ENCODE peak calls at places on chromosome 18, in four cellular contexts. X is LNCaP clone FGC, I is IMR-90, Q is AG10803. A is an unnamed sample.

GRCh38 chr18:36652503-36652902 is 176.3 kb downstream of the TPGS2 start:
- DNase-seq in Q (no peak), I (no peak), X (no peak), A (no peak)

GRCh38 chr18:31040982-31041345 is 1.6 kb downstream of the DSC3 start:
- DNase-seq in X (no peak), I (no peak), Q (no peak), A (peak; percentile 14)

GRCh38 chr18:80171190-80171872 is 62.3 kb downstream of the ADNP2 start:
- DNase-seq in I (peak; percentile 69), Q (peak; percentile 68), X (no peak), A (peak; percentile 45)

GRCh38 chr18:31624892-31625640 is 33.4 kb downstream of the TTR start:
- DNase-seq in I (no peak), Q (no peak), X (no peak), A (no peak)

GRCh38 chr18:54718436-54718773 is 109.9 kb upstream of the RAB27B start:
- DNase-seq in I (no peak), Q (no peak), X (no peak), A (no peak)

GRCh38 chr18:55731594-55732042 is 143.6 kb upstream of the TCF4 start:
- DNase-seq in X (no peak), Q (no peak), I (peak; percentile 22), A (peak; percentile 43)

GRCh38 chr18:9758624-9759075 is 50.5 kb downstream of the RAB31 start:
- DNase-seq in I (no peak), Q (no peak), X (no peak), A (no peak)

GRCh38 chr18:40529478-40529877 is 1425.6 kb upstream of the PIK3C3 start:
- DNase-seq in I (peak; percentile 16), X (peak; percentile 13), Q (peak; percentile 0), A (peak; percentile 46)

GRCh38 chr18:11990541-11990940 is 9.2 kb downstream of the IMPA2 start:
- DNase-seq in X (no peak), Q (no peak), I (no peak), A (no peak)

GRCh38 chr18:12028674-12029073 is 47.4 kb downstream of the IMPA2 start:
- DNase-seq in I (no peak), Q (no peak), X (no peak), A (no peak)

GRCh38 chr18:21177742-21178305 is 64.2 kb upstream of the GREB1L start:
- DNase-seq in I (no peak), Q (no peak), X (no peak), A (no peak)

GRCh38 chr18:24063121-24063731 is 48.7 kb downstream of the TTC39C start:
- DNase-seq in X (no peak), Q (peak; percentile 50), I (peak; percentile 78), A (peak; percentile 25)

GRCh38 chr18:10099539-10100140 is 185.8 kb downstream of the VAPA start:
- DNase-seq in X (no peak), Q (peak; percentile 85), I (peak; percentile 27), A (no peak)

DNA sequence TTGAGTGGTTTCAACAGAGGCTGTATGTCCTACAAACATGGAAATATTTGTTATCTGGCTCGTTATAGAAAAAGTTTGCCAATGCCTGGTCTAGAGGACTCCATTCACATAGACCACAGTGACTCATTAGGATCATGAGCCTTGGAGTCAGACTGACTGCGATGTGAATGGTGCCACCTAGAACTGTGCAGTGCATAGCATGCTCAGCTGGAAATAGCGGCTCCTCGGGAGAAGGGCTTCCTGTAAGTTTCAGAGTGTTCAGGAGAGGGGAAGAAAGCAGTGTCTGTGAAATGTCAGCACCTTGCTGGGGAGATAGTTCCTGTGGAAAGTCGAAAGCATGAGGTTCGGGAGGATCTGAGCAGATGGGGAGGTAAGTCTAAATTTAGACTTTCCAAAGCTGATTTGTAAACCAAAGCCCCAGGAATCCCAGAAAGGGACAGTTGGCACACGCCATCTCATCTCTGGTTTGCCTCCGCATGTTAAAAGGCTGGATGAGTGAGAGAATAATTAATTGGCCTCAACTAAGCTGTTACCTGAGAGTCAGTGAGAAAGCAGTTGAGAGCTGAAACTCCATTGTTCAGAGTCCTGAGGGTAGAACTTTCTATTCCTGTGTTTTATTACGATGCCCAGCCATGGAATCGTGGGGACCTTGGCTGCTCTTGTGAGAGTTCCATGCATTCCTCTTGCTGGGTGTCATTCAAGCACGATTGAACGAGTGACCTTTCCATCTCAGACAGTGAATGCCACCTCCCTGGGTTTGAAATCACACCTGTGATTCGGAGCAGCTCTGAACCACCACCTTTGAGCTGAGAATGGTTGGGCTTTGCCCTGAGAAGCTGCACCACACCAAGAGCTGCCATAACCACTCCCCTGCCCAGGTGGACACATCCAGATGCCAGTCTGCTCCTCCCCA is 99.5 kb downstream of the MAPK4 start:
- DNase-seq in Q (no peak), X (no peak), I (peak; percentile 5), A (peak; percentile 54)
- TF ChIP-seq CTCF in Q (no peak), X (peak; percentile 20), I (no peak), A (no peak)

GRCh38 chr18:46360841-46361240 is 256.7 kb downstream of the HAUS1 start:
- DNase-seq in I (no peak), Q (no peak), X (no peak), A (no peak)
- TF ChIP-seq CTCF in I (no peak), Q (no peak), X (no peak), A (no peak)

GRCh38 chr18:5424903-5425302 is 118.9 kb downstream of the EPB41L3 start:
- DNase-seq in I (peak; percentile 65), X (peak; percentile 3), Q (peak; percentile 51), A (peak; percentile 69)
- TF ChIP-seq CTCF in I (peak; percentile 52), X (peak; percentile 56), Q (peak; percentile 66), A (peak; percentile 36)

DNA sequence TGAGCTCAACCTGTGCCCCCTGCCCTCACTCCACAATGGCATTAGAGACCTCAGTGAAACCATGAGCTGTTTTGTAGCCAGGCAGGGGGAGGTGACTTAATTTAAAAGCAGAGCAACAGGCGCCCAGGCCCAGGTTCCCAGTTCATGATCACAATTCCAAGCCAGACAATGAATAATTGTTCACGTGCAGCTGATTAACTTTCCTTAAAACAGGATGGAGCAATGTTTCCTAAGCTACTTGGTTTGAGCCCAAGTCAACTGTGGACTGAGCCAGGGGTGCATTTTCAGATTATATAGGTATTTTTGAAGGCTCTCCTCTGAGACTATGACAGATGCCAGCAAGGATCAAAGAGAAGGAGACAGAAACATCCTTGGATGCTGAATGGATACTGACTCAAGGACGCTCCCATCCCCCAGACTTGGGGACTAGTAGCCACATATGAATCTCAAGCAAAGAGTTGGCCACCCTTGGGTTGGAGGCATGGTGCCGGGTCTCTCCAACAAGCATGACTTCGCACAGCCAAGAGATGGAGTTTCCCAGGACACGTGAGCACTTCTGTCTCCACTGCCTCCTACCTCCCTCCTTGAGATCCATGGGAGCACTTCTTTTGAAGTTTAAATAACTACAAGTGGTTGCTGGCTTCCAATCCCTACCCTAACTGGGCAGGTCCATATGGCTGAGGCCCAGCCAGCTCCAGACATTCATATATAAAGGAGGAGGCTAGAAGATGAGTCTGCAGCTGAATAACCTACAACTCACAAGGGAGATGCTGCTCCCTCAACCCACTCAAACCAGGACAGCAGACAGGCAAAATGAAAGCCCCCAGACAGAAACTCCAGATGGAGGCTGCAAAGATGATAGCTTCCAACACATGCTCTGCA is 12.7 kb downstream of the SMAD7 start:
- DNase-seq in Q (no peak), X (no peak), I (no peak), A (no peak)
- TF ChIP-seq CTCF in Q (no peak), X (no peak), I (no peak), A (no peak)

GRCh38 chr18:72672364-72673151 is 128.4 kb upstream of the CBLN2 start:
- DNase-seq in X (peak; percentile 25), I (peak; percentile 11), Q (peak; percentile 21), A (peak; percentile 31)
- TF ChIP-seq CTCF in X (peak; percentile 74), I (peak; percentile 51), Q (peak; percentile 63), A (peak; percentile 73)